ENCODE peak calls at places on chromosomes 3 and 15, in eight cellular contexts. One of them, this sample, is unnamed. For H3K9me3, the result is how much of the 10 kb centered on the place peaks cover.

GRCh38 chr3:58824285-58824684 is 157.7 kb upstream of the FAM3D start:
- DNase-seq in AG04450: peak
- DNase-seq in A673: peak
- DNase-seq in CD8-positive, alpha-beta T cell: no peak
- DNase-seq in MM.1S: no peak
- DNase-seq in psoas muscle: no peak
- DNase-seq in heart right ventricle: peak
- DNase-seq in CD4-positive, alpha-beta T cell: no peak
- DNase-seq in this sample: peak

GRCh38 chr3:197428117-197428761 is 127.5 kb downstream of the BDH1 start:
- DNase-seq in MM.1S: no peak
- DNase-seq in heart right ventricle: peak
- DNase-seq in A673: peak
- DNase-seq in CD4-positive, alpha-beta T cell: peak
- DNase-seq in CD8-positive, alpha-beta T cell: no peak
- DNase-seq in psoas muscle: peak
- DNase-seq in AG04450: no peak
- DNase-seq in this sample: peak

GRCh38 chr15:31569836-31570235 is 243.2 kb downstream of the KLF13 start:
- DNase-seq in psoas muscle: no peak
- DNase-seq in MM.1S: no peak
- DNase-seq in CD8-positive, alpha-beta T cell: no peak
- DNase-seq in CD4-positive, alpha-beta T cell: no peak
- DNase-seq in heart right ventricle: no peak
- DNase-seq in AG04450: no peak
- DNase-seq in A673: no peak
- DNase-seq in this sample: no peak

GRCh38 chr15:29143293-29143692 is 126.3 kb downstream of the NSMCE3 start:
- DNase-seq in CD4-positive, alpha-beta T cell: no peak
- DNase-seq in psoas muscle: no peak
- DNase-seq in A673: no peak
- DNase-seq in CD8-positive, alpha-beta T cell: no peak
- DNase-seq in heart right ventricle: no peak
- DNase-seq in MM.1S: no peak
- DNase-seq in AG04450: no peak
- DNase-seq in this sample: no peak

GRCh38 chr3:116852801-116853200 is 143.2 kb downstream of the TUSC7 start:
- DNase-seq in A673: no peak
- DNase-seq in psoas muscle: no peak
- DNase-seq in MM.1S: no peak
- DNase-seq in CD4-positive, alpha-beta T cell: no peak
- DNase-seq in AG04450: no peak
- DNase-seq in heart right ventricle: no peak
- DNase-seq in CD8-positive, alpha-beta T cell: no peak
- DNase-seq in this sample: no peak

GRCh38 chr15:47820047-47820779 is 102.9 kb downstream of the SEMA6D start:
- DNase-seq in MM.1S: no peak
- DNase-seq in AG04450: no peak
- DNase-seq in CD8-positive, alpha-beta T cell: no peak
- DNase-seq in psoas muscle: no peak
- DNase-seq in CD4-positive, alpha-beta T cell: no peak
- DNase-seq in heart right ventricle: peak
- DNase-seq in A673: no peak
- DNase-seq in this sample: no peak

GRCh38 chr3:99686955-99687612 is 48.7 kb downstream of the COL8A1 start:
- DNase-seq in AG04450: no peak
- DNase-seq in A673: peak
- DNase-seq in MM.1S: peak
- DNase-seq in CD8-positive, alpha-beta T cell: no peak
- DNase-seq in psoas muscle: peak
- DNase-seq in CD4-positive, alpha-beta T cell: no peak
- DNase-seq in heart right ventricle: peak
- DNase-seq in this sample: peak

GRCh38 chr3:47261301-47261700 is 21.3 kb downstream of the KIF9 start:
- DNase-seq in CD4-positive, alpha-beta T cell: no peak
- DNase-seq in psoas muscle: no peak
- DNase-seq in MM.1S: no peak
- DNase-seq in CD8-positive, alpha-beta T cell: no peak
- DNase-seq in AG04450: no peak
- DNase-seq in heart right ventricle: no peak
- DNase-seq in A673: no peak
- DNase-seq in this sample: no peak

GRCh38 chr3:183306798-183307671 is 54.0 kb downstream of the B3GNT5 start:
- DNase-seq in heart right ventricle: peak
- DNase-seq in A673: peak
- DNase-seq in CD4-positive, alpha-beta T cell: no peak
- DNase-seq in MM.1S: peak
- DNase-seq in psoas muscle: peak
- DNase-seq in AG04450: no peak
- DNase-seq in CD8-positive, alpha-beta T cell: no peak
- DNase-seq in this sample: peak

GRCh38 chr3:21962456-21962855 is 211.4 kb upstream of the ZNF385D start:
- DNase-seq in psoas muscle: no peak
- DNase-seq in heart right ventricle: no peak
- DNase-seq in CD4-positive, alpha-beta T cell: no peak
- DNase-seq in AG04450: no peak
- DNase-seq in CD8-positive, alpha-beta T cell: no peak
- DNase-seq in MM.1S: no peak
- DNase-seq in A673: no peak
- DNase-seq in this sample: peak

GRCh38 chr15:52498700-52499099 is 30.0 kb downstream of the MYO5A start:
- DNase-seq in AG04450: no peak
- DNase-seq in heart right ventricle: no peak
- DNase-seq in CD8-positive, alpha-beta T cell: no peak
- DNase-seq in MM.1S: no peak
- DNase-seq in psoas muscle: no peak
- DNase-seq in A673: no peak
- DNase-seq in CD4-positive, alpha-beta T cell: no peak
- DNase-seq in this sample: no peak

GRCh38 chr3:160400631-160401150 is 1.2 kb downstream of the SMC4 start:
- DNase-seq in psoas muscle: peak
- DNase-seq in CD8-positive, alpha-beta T cell: no peak
- DNase-seq in heart right ventricle: peak
- DNase-seq in CD4-positive, alpha-beta T cell: no peak
- DNase-seq in MM.1S: peak
- DNase-seq in AG04450: no peak
- DNase-seq in A673: no peak
- DNase-seq in this sample: peak

GRCh38 chr3:64214002-64214696 is 11.1 kb downstream of the PRICKLE2 start:
- DNase-seq in AG04450: no peak
- DNase-seq in MM.1S: no peak
- DNase-seq in CD4-positive, alpha-beta T cell: no peak
- DNase-seq in CD8-positive, alpha-beta T cell: no peak
- DNase-seq in heart right ventricle: peak
- DNase-seq in A673: no peak
- DNase-seq in psoas muscle: peak
- DNase-seq in this sample: peak

GRCh38 chr3:28267984-28268849 is 26.8 kb downstream of the CMC1 start:
- DNase-seq in psoas muscle: no peak
- DNase-seq in CD8-positive, alpha-beta T cell: no peak
- DNase-seq in CD4-positive, alpha-beta T cell: no peak
- DNase-seq in A673: peak
- DNase-seq in MM.1S: no peak
- DNase-seq in heart right ventricle: no peak
- DNase-seq in AG04450: no peak
- DNase-seq in this sample: no peak

GRCh38 chr3:124628865-124629264 is 101.4 kb upstream of the UMPS start:
- DNase-seq in MM.1S: no peak
- DNase-seq in A673: no peak
- DNase-seq in heart right ventricle: no peak
- DNase-seq in CD4-positive, alpha-beta T cell: no peak
- DNase-seq in AG04450: no peak
- DNase-seq in psoas muscle: no peak
- DNase-seq in CD8-positive, alpha-beta T cell: no peak
- DNase-seq in this sample: no peak

GRCh38 chr15:75887178-75887577 is 16.5 kb upstream of the FBXO22 start:
- DNase-seq in A673: no peak
- DNase-seq in psoas muscle: no peak
- DNase-seq in heart right ventricle: no peak
- DNase-seq in CD4-positive, alpha-beta T cell: no peak
- DNase-seq in MM.1S: no peak
- DNase-seq in CD8-positive, alpha-beta T cell: no peak
- DNase-seq in AG04450: no peak
- DNase-seq in this sample: no peak
- H3K27ac ChIP-seq in A673: no peak
- H3K27ac ChIP-seq in psoas muscle: no peak
- H3K27ac ChIP-seq in heart right ventricle: no peak
- H3K27ac ChIP-seq in CD4-positive, alpha-beta T cell: no peak
- H3K27ac ChIP-seq in MM.1S: no peak
- H3K27ac ChIP-seq in CD8-positive, alpha-beta T cell: no peak
- H3K27ac ChIP-seq in AG04450: no peak
- H3K27ac ChIP-seq in this sample: no peak

DNA sequence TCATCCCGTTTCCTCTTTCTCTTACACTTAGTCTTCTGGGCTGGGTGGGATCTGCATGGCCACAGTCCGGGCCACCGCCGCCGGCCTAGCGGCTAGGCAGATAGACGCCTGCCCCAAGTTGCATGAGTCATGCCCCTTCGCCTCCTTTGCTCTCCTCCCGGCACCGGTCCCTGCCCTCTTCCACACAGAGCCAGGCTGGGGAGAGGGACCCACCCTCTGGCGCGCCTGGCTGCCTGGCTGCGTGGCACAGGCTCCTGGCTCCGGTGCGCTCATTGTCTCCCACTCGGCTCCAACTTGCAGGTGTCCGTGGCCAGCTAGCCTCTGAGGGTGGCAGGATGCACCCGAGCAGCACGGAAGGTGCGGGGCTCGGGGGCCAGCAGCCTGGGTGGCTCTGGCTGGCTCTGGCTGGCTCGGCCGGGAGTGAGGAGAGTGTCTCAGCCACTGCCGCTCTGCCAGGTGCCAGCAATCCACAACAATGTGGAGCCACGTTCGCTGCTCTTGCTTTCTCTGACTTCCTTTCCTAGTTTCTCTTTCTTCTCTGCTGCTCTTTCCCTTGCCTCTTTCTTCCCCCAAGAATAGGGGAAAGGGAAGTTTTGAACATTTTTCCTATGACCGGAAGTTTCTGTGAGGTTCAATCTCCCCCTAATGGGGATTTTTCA is 22.4 kb upstream of the MTHFS start:
- DNase-seq in CD8-positive, alpha-beta T cell: no peak
- DNase-seq in psoas muscle: no peak
- DNase-seq in MM.1S: no peak
- DNase-seq in AG04450: no peak
- DNase-seq in CD4-positive, alpha-beta T cell: no peak
- DNase-seq in A673: no peak
- DNase-seq in heart right ventricle: no peak
- DNase-seq in this sample: no peak
- H3K9me3 ChIP-seq in CD8-positive, alpha-beta T cell: under half
- H3K9me3 ChIP-seq in psoas muscle: half or more
- H3K9me3 ChIP-seq in MM.1S: under half
- H3K9me3 ChIP-seq in AG04450: half or more
- H3K9me3 ChIP-seq in CD4-positive, alpha-beta T cell: half or more
- H3K9me3 ChIP-seq in A673: half or more
- H3K9me3 ChIP-seq in heart right ventricle: half or more
- H3K9me3 ChIP-seq in this sample: under half

GRCh38 chr3:33481018-33481621 is 40.9 kb upstream of the UBP1 start:
- DNase-seq in A673: no peak
- DNase-seq in MM.1S: no peak
- DNase-seq in CD4-positive, alpha-beta T cell: no peak
- DNase-seq in AG04450: no peak
- DNase-seq in psoas muscle: no peak
- DNase-seq in heart right ventricle: no peak
- DNase-seq in CD8-positive, alpha-beta T cell: no peak
- DNase-seq in this sample: no peak
- H3K27ac ChIP-seq in A673: no peak
- H3K27ac ChIP-seq in MM.1S: no peak
- H3K27ac ChIP-seq in CD4-positive, alpha-beta T cell: no peak
- H3K27ac ChIP-seq in AG04450: no peak
- H3K27ac ChIP-seq in psoas muscle: no peak
- H3K27ac ChIP-seq in heart right ventricle: no peak
- H3K27ac ChIP-seq in CD8-positive, alpha-beta T cell: no peak
- H3K27ac ChIP-seq in this sample: no peak

GRCh38 chr15:25068696-25069095 is 113.9 kb downstream of the SNRPN start:
- DNase-seq in heart right ventricle: no peak
- DNase-seq in CD4-positive, alpha-beta T cell: no peak
- DNase-seq in psoas muscle: no peak
- DNase-seq in A673: no peak
- DNase-seq in MM.1S: no peak
- DNase-seq in CD8-positive, alpha-beta T cell: no peak
- DNase-seq in AG04450: no peak
- DNase-seq in this sample: no peak
- H3K9me3 ChIP-seq in heart right ventricle: half or more
- H3K9me3 ChIP-seq in CD4-positive, alpha-beta T cell: half or more
- H3K9me3 ChIP-seq in psoas muscle: half or more
- H3K9me3 ChIP-seq in A673: half or more
- H3K9me3 ChIP-seq in MM.1S: under half
- H3K9me3 ChIP-seq in CD8-positive, alpha-beta T cell: half or more
- H3K9me3 ChIP-seq in AG04450: half or more
- H3K9me3 ChIP-seq in this sample: under half

GRCh38 chr3:181327349-181327748 is 337.8 kb upstream of the DNAJC19 start:
- DNase-seq in A673: no peak
- DNase-seq in AG04450: no peak
- DNase-seq in CD8-positive, alpha-beta T cell: no peak
- DNase-seq in psoas muscle: no peak
- DNase-seq in heart right ventricle: no peak
- DNase-seq in CD4-positive, alpha-beta T cell: no peak
- DNase-seq in MM.1S: no peak
- DNase-seq in this sample: no peak
- H3K27ac ChIP-seq in A673: no peak
- H3K27ac ChIP-seq in AG04450: no peak
- H3K27ac ChIP-seq in CD8-positive, alpha-beta T cell: no peak
- H3K27ac ChIP-seq in psoas muscle: no peak
- H3K27ac ChIP-seq in heart right ventricle: no peak
- H3K27ac ChIP-seq in CD4-positive, alpha-beta T cell: no peak
- H3K27ac ChIP-seq in MM.1S: no peak
- H3K27ac ChIP-seq in this sample: no peak